ENCODE peak calls at places on chromosomes 2 and 18, in four cellular contexts. One of them, this sample, is unnamed. For H3K9me3, the result is how much of the 10 kb centered on the place peaks cover.

GRCh38 chr2:100752628-100753333 is 67.2 kb upstream of the NPAS2 start:
- DNase-seq in cardiac muscle cell: peak
- DNase-seq in fibroblast of lung: peak
- DNase-seq in mucosa of descending colon: no peak
- DNase-seq in this sample: no peak

GRCh38 chr2:151543898-151544297 is 134.2 kb downstream of the RIF1 start:
- DNase-seq in mucosa of descending colon: no peak
- DNase-seq in fibroblast of lung: no peak
- DNase-seq in cardiac muscle cell: no peak
- DNase-seq in this sample: no peak

GRCh38 chr18:49597556-49597955 is 35.7 kb downstream of the LIPG start:
- DNase-seq in fibroblast of lung: peak
- DNase-seq in cardiac muscle cell: no peak
- DNase-seq in mucosa of descending colon: no peak
- DNase-seq in this sample: peak

GRCh38 chr2:207617011-207617671 is 8.1 kb downstream of the METTL21A start:
- DNase-seq in mucosa of descending colon: no peak
- DNase-seq in cardiac muscle cell: peak
- DNase-seq in fibroblast of lung: peak
- DNase-seq in this sample: no peak

GRCh38 chr2:44943693-44944101 is 2.2 kb downstream of the SIX3 start:
- DNase-seq in mucosa of descending colon: no peak
- DNase-seq in cardiac muscle cell: no peak
- DNase-seq in fibroblast of lung: no peak
- DNase-seq in this sample: no peak

GRCh38 chr2:9692392-9693137 is 61.8 kb upstream of the YWHAQ start:
- DNase-seq in mucosa of descending colon: peak
- DNase-seq in fibroblast of lung: peak
- DNase-seq in cardiac muscle cell: peak
- DNase-seq in this sample: no peak

GRCh38 chr2:118834901-118835738 is 12.3 kb downstream of the EN1 start:
- DNase-seq in cardiac muscle cell: peak
- DNase-seq in fibroblast of lung: no peak
- DNase-seq in mucosa of descending colon: no peak
- DNase-seq in this sample: no peak

GRCh38 chr2:158507679-158508078 is 50.9 kb downstream of the PKP4 start:
- DNase-seq in mucosa of descending colon: no peak
- DNase-seq in cardiac muscle cell: no peak
- DNase-seq in fibroblast of lung: peak
- DNase-seq in this sample: no peak

GRCh38 chr2:69801745-69802144 is 27.7 kb upstream of the GMCL1 start:
- DNase-seq in fibroblast of lung: no peak
- DNase-seq in cardiac muscle cell: no peak
- DNase-seq in mucosa of descending colon: no peak
- DNase-seq in this sample: no peak

GRCh38 chr2:240429872-240430491 is 5.5 kb upstream of the GPC1 start:
- DNase-seq in cardiac muscle cell: no peak
- DNase-seq in mucosa of descending colon: no peak
- DNase-seq in fibroblast of lung: no peak
- DNase-seq in this sample: no peak

GRCh38 chr2:241344925-241345651 is 11.0 kb upstream of the FARP2 start:
- DNase-seq in mucosa of descending colon: no peak
- DNase-seq in fibroblast of lung: peak
- DNase-seq in cardiac muscle cell: no peak
- DNase-seq in this sample: no peak

GRCh38 chr2:230898016-230898415 is 27.0 kb downstream of the GPR55 start:
- DNase-seq in mucosa of descending colon: peak
- DNase-seq in fibroblast of lung: no peak
- DNase-seq in cardiac muscle cell: no peak
- DNase-seq in this sample: no peak

GRCh38 chr2:36727586-36727985 is 31.1 kb downstream of the VIT start:
- DNase-seq in fibroblast of lung: no peak
- DNase-seq in mucosa of descending colon: no peak
- DNase-seq in cardiac muscle cell: no peak
- DNase-seq in this sample: no peak

DNA sequence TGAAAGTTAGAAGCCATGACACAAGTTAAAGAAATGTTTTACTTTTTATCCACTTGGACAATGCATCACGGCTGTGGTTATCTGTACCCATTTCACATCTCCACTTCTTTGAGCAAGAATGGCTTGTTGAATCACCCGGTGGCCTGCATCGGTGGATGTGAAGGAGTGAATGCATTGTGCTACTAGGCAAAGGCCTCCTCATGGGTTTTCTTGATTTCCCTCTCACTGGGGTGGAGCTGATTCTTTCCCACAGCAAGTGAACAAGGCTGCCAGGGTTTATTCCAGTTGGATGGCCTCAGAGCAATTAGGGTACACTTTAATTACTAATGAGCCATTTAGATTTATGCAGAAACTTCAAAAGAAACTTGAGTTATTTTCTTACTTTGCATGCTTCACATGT is 387.2 kb downstream of the RND3 start:
- DNase-seq in fibroblast of lung: no peak
- DNase-seq in mucosa of descending colon: no peak
- DNase-seq in cardiac muscle cell: no peak
- DNase-seq in this sample: no peak
- H3K9me3 ChIP-seq in fibroblast of lung: under half
- H3K9me3 ChIP-seq in mucosa of descending colon: under half
- H3K9me3 ChIP-seq in cardiac muscle cell: under half
- H3K9me3 ChIP-seq in this sample: under half

GRCh38 chr18:62720766-62721613 is 5.6 kb downstream of the PHLPP1 start:
- DNase-seq in mucosa of descending colon: no peak
- DNase-seq in cardiac muscle cell: no peak
- DNase-seq in fibroblast of lung: peak
- DNase-seq in this sample: no peak

GRCh38 chr18:62725896-62726295 is 10.6 kb downstream of the PHLPP1 start:
- DNase-seq in cardiac muscle cell: no peak
- DNase-seq in mucosa of descending colon: no peak
- DNase-seq in fibroblast of lung: no peak
- DNase-seq in this sample: no peak

GRCh38 chr18:62721837-62722795 is 6.8 kb downstream of the PHLPP1 start:
- DNase-seq in mucosa of descending colon: no peak
- DNase-seq in fibroblast of lung: peak
- DNase-seq in cardiac muscle cell: peak
- DNase-seq in this sample: no peak

GRCh38 chr18:62720048-62720447 is 4.7 kb downstream of the PHLPP1 start:
- DNase-seq in fibroblast of lung: peak
- DNase-seq in cardiac muscle cell: no peak
- DNase-seq in mucosa of descending colon: no peak
- DNase-seq in this sample: no peak

GRCh38 chr18:62723666-62724281 is 8.4 kb downstream of the PHLPP1 start:
- DNase-seq in cardiac muscle cell: peak
- DNase-seq in mucosa of descending colon: no peak
- DNase-seq in fibroblast of lung: peak
- DNase-seq in this sample: no peak
- H3K4me3 ChIP-seq in cardiac muscle cell: no peak
- H3K4me3 ChIP-seq in mucosa of descending colon: no peak
- H3K4me3 ChIP-seq in fibroblast of lung: no peak
- H3K4me3 ChIP-seq in this sample: no peak

DNA sequence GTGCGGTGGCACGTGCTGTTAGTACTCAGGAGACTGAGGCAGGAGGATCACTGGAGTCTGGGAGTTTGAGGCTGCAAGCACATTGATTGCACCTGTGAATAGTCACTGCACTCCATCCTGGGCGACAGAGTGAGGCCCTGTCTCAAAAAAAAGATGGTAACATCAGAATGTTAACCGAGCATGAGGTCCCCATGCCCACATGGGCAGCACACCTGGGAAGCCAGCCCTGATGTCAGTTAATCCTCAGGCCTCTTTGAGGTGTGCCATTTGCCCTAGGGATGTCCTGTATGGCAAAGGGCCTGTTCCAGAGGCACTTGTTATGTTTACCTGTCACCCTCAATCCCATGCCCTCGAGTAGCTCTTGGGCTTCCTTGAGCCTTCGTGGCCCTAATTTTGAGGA is 16.6 kb downstream of the RBFA start:
- DNase-seq in mucosa of descending colon: no peak
- DNase-seq in fibroblast of lung: no peak
- DNase-seq in cardiac muscle cell: no peak
- DNase-seq in this sample: no peak
- H3K9me3 ChIP-seq in mucosa of descending colon: half or more
- H3K9me3 ChIP-seq in fibroblast of lung: under half
- H3K9me3 ChIP-seq in cardiac muscle cell: under half
- H3K9me3 ChIP-seq in this sample: under half

GRCh38 chr2:96150007-96150406 is 4.8 kb upstream of the DUSP2 start:
- DNase-seq in cardiac muscle cell: no peak
- DNase-seq in fibroblast of lung: no peak
- DNase-seq in mucosa of descending colon: no peak
- DNase-seq in this sample: no peak

GRCh38 chr2:96146881-96147592 is 1.8 kb upstream of the DUSP2 start:
- DNase-seq in mucosa of descending colon: no peak
- DNase-seq in cardiac muscle cell: no peak
- DNase-seq in fibroblast of lung: peak
- DNase-seq in this sample: no peak

GRCh38 chr2:96146151-96146880 is 1.1 kb upstream of the DUSP2 start:
- DNase-seq in mucosa of descending colon: peak
- DNase-seq in fibroblast of lung: peak
- DNase-seq in cardiac muscle cell: peak
- DNase-seq in this sample: no peak

GRCh38 chr2:96147593-96148201 is 2.5 kb upstream of the DUSP2 start:
- DNase-seq in fibroblast of lung: no peak
- DNase-seq in mucosa of descending colon: no peak
- DNase-seq in cardiac muscle cell: no peak
- DNase-seq in this sample: no peak

GRCh38 chr2:96148410-96149217 is 3.4 kb upstream of the DUSP2 start:
- DNase-seq in cardiac muscle cell: peak
- DNase-seq in fibroblast of lung: peak
- DNase-seq in mucosa of descending colon: peak
- DNase-seq in this sample: peak
- H3K4me3 ChIP-seq in cardiac muscle cell: no peak
- H3K4me3 ChIP-seq in fibroblast of lung: no peak
- H3K4me3 ChIP-seq in mucosa of descending colon: no peak
- H3K4me3 ChIP-seq in this sample: no peak

This sample was measured in keratinocyte.